ENCODE peak calls at places on chromosomes 2 and 18, in four cellular contexts. S is NCI-H1694 treated with DMSO at 0.1 percent for 48 hours, M is memory B cell, Q is GM04504. Y is an unnamed sample.

GRCh38 chr18:35178260-35178659 is 62.6 kb upstream of the ZNF397 start:
- DNase-seq in S (no peak), M (no peak), Q (peak), Y (peak)

GRCh38 chr2:178844269-178844668 is 37.0 kb upstream of the TTN start:
- DNase-seq in S (no peak), M (no peak), Q (no peak), Y (no peak)

GRCh38 chr2:237931205-237931721 is 35.6 kb upstream of the UBE2F start:
- DNase-seq in S (no peak), M (no peak), Q (no peak), Y (no peak)

GRCh38 chr2:240355001-240355891 is 80.2 kb upstream of the GPC1 start:
- DNase-seq in S (no peak), M (no peak), Q (no peak), Y (no peak)

GRCh38 chr2:160384791-160385190 is 108.8 kb downstream of the RBMS1 start:
- DNase-seq in S (no peak), M (no peak), Q (no peak), Y (no peak)

GRCh38 chr2:237629739-237630138 is 2.4 kb downstream of the LRRFIP1 start:
- DNase-seq in S (no peak), M (no peak), Q (no peak), Y (no peak)

GRCh38 chr2:159402790-159403189 is 116.3 kb upstream of the WDSUB1 start:
- DNase-seq in S (no peak), M (no peak), Q (no peak), Y (no peak)

GRCh38 chr2:165376571-165376975 is 92.9 kb upstream of the CSRNP3 start:
- DNase-seq in S (no peak), M (no peak), Q (no peak), Y (no peak)

GRCh38 chr2:44582363-44583008 is 220.7 kb downstream of the CAMKMT start:
- DNase-seq in S (no peak), M (no peak), Q (no peak), Y (no peak)

GRCh38 chr18:76390452-76391035 is 104.5 kb downstream of the ZNF516 start:
- DNase-seq in S (no peak), M (no peak), Q (no peak), Y (no peak)

GRCh38 chr2:2763351-2763997 is 432.4 kb upstream of the MYT1L start:
- DNase-seq in S (no peak), M (no peak), Q (no peak), Y (no peak)

GRCh38 chr2:217666338-217666737 is 336.5 kb downstream of the TNS1 start:
- DNase-seq in S (no peak), M (no peak), Q (no peak), Y (no peak)

GRCh38 chr18:12333650-12334279 is 25.7 kb downstream of the TUBB6 start:
- DNase-seq in S (no peak), M (no peak), Q (no peak), Y (no peak)

GRCh38 chr2:100754951-100755350 is 65.0 kb upstream of the NPAS2 start:
- DNase-seq in S (no peak), M (no peak), Q (no peak), Y (no peak)

GRCh38 chr2:1889099-1889650 is 144.9 kb upstream of the PXDN start:
- DNase-seq in S (no peak), M (no peak), Q (no peak), Y (no peak)

GRCh38 chr18:35466334-35466733 is 31.4 kb downstream of the INO80C start:
- DNase-seq in S (no peak), M (no peak), Q (no peak), Y (no peak)

GRCh38 chr18:48629730-48630324 is 91.0 kb downstream of the CTIF start:
- DNase-seq in S (no peak), M (no peak), Q (peak), Y (peak)

GRCh38 chr18:73264562-73264921 is 396.8 kb upstream of the NETO1 start:
- DNase-seq in S (no peak), M (no peak), Q (no peak), Y (no peak)

GRCh38 chr2:150135223-150135883 is 352.1 kb downstream of the RND3 start:
- DNase-seq in S (no peak), M (no peak), Q (no peak), Y (no peak)

GRCh38 chr2:16409849-16410248 is 255.8 kb downstream of the CYRIA start:
- DNase-seq in S (no peak), M (no peak), Q (no peak), Y (no peak)

GRCh38 chr2:146734042-146734715 is 1110.7 kb upstream of the ACVR2A start:
- DNase-seq in S (peak), M (no peak), Q (peak), Y (peak)

Y was measured in T1000.